ENCODE peak calls at places on chromosomes 2 and 18, in four cellular contexts. G is AG10803, E is thyroid gland, Y is mucosa of descending colon. A is an unnamed sample.

GRCh38 chr2:18362696-18363095 is 197.8 kb downstream of the RDH14 start:
- DNase-seq in G (peak; percentile 74), E (no peak), Y (no peak), A (no peak)

GRCh38 chr2:9378433-9379371 is 44.6 kb downstream of the ITGB1BP1 start:
- DNase-seq in G (peak; percentile 78), E (peak; percentile 33), Y (no peak), A (no peak)

GRCh38 chr2:126368778-126369177 is 287.2 kb upstream of the GYPC start:
- DNase-seq in G (no peak), E (no peak), Y (no peak), A (no peak)

GRCh38 chr18:57214976-57215375 is 68.1 kb downstream of the BOD1L2 start:
- DNase-seq in G (no peak), E (no peak), Y (no peak), A (no peak)

GRCh38 chr18:48800877-48801727 is 149.7 kb downstream of the SMAD7 start:
- DNase-seq in G (no peak), E (peak; percentile 93), Y (peak; percentile 32), A (peak; percentile 76)

GRCh38 chr2:84302513-84303412 is 156.3 kb downstream of the SUCLG1 start:
- DNase-seq in G (peak; percentile 49), E (peak; percentile 9), Y (peak; percentile 43), A (no peak)

GRCh38 chr2:101818531-101819451 is 121.3 kb downstream of the MAP4K4 start:
- DNase-seq in G (peak; percentile 73), E (no peak), Y (no peak), A (no peak)

GRCh38 chr2:70964596-70965386 is 13.6 kb upstream of the ANKRD53 start:
- DNase-seq in G (peak; percentile 56), E (peak; percentile 62), Y (peak; percentile 78), A (peak; percentile 60)

GRCh38 chr2:119426801-119427395 is 4.8 kb upstream of the TMEM37 start:
- DNase-seq in G (no peak), E (peak; percentile 70), Y (peak; percentile 87), A (no peak)

GRCh38 chr18:4672152-4672551 is 217.0 kb upstream of the DLGAP1 start:
- DNase-seq in G (no peak), E (no peak), Y (no peak), A (no peak)

GRCh38 chr2:208783184-208783583 is 376.6 kb downstream of the PTH2R start:
- DNase-seq in G (no peak), E (no peak), Y (no peak), A (no peak)

GRCh38 chr2:236991874-236992273 is 93.8 kb upstream of the COPS8 start:
- DNase-seq in G (no peak), E (no peak), Y (no peak), A (no peak)

GRCh38 chr2:27020337-27020948 is 12.3 kb upstream of the TMEM214 start:
- DNase-seq in G (no peak), E (no peak), Y (peak; percentile 71), A (no peak)

GRCh38 chr18:45783097-45784075 is 42.1 kb upstream of the SIGLEC15 start:
- DNase-seq in G (peak; percentile 88), E (no peak), Y (no peak), A (no peak)

GRCh38 chr2:235135990-235136561 is 184.3 kb downstream of the SH3BP4 start:
- DNase-seq in G (peak; percentile 80), E (peak; percentile 80), Y (peak; percentile 85), A (peak; percentile 17)

GRCh38 chr2:180478883-180479282 is 471.8 kb upstream of the CWC22 start:
- DNase-seq in G (peak; percentile 50), E (no peak), Y (no peak), A (no peak)

GRCh38 chr18:37248281-37248680 is 317.3 kb downstream of the CELF4 start:
- DNase-seq in G (no peak), E (no peak), Y (no peak), A (no peak)

GRCh38 chr18:48293954-48294893 is 115.0 kb downstream of the ZBTB7C start:
- DNase-seq in G (no peak), E (no peak), Y (no peak), A (no peak)

GRCh38 chr2:52960891-52961290 is 806.7 kb upstream of the CHAC2 start:
- DNase-seq in G (no peak), E (no peak), Y (no peak), A (no peak)

GRCh38 chr2:196435189-196435588 is 204.3 kb upstream of the CCDC150 start:
- DNase-seq in G (peak; percentile 15), E (no peak), Y (no peak), A (no peak)

GRCh38 chr2:100742884-100743283 is 77.1 kb upstream of the NPAS2 start:
- DNase-seq in G (peak; percentile 96), E (no peak), Y (no peak), A (no peak)

GRCh38 chr2:98086491-98087446 is at the start of gene VWA3B:
- DNase-seq in G (peak; percentile 13), E (peak; percentile 59), Y (peak; percentile 94), A (peak; percentile 83)

GRCh38 chr2:197097578-197098366 is 171.3 kb upstream of the PGAP1 start:
- DNase-seq in G (peak; percentile 46), E (no peak), Y (no peak), A (no peak)

DNA sequence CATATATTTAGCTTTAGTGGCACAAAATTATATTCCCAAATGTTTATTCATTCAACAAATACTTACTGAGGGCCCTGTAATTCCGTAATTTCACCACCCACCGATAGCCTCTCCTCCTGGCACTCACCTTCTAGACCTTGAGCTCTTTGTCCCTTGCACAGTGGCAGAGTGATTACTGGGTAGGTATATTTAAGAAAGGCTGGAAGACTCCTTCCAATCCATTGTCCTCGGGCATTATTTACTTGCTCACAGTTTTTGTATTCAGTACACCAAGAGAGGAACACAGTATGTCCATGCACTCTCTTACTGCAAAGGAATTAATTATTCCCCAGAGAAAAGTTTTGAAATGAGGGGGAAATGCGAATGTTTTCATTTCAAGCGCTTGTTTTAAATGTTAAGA is 1.1 kb upstream of the CDCA7 start:
- DNase-seq in G (no peak), E (no peak), Y (no peak), A (no peak)
- H3K4me3 ChIP-seq in G (no peak overlapping the region), E (no peak overlapping the region), Y (no peak overlapping the region), A (no peak overlapping the region)

GRCh38 chr2:24830351-24830750 is 37.1 kb downstream of the CENPO start:
- DNase-seq in G (peak; percentile 40), E (no peak), Y (no peak), A (no peak)
- TF ChIP-seq CTCF in G (peak; percentile 39), E (no peak), Y (no peak), A (no peak)

GRCh38 chr2:3951131-3951954 is 248.0 kb downstream of the DCDC2C start:
- DNase-seq in G (no peak), E (no peak), Y (no peak), A (no peak)
- H3K4me3 ChIP-seq in G (no peak overlapping the region), E (no peak overlapping the region), Y (no peak overlapping the region), A (no peak overlapping the region)

GRCh38 chr18:11040823-11041712 is 108.3 kb downstream of the PIEZO2 start:
- DNase-seq in G (peak; percentile 42), E (peak; percentile 58), Y (no peak), A (no peak)
- TF ChIP-seq CTCF in G (peak; percentile 87), E (peak; percentile 60), Y (no peak), A (peak; percentile 73)

GRCh38 chr2:189337648-189338047 is 103.6 kb upstream of the WDR75 start:
- DNase-seq in G (peak; percentile 89), E (no peak), Y (no peak), A (no peak)
- H3K4me3 ChIP-seq in G (no peak overlapping the region), E (no peak overlapping the region), Y (no peak overlapping the region), A (no peak overlapping the region)

GRCh38 chr2:166032361-166032760 is 78.8 kb upstream of the TTC21B start:
- DNase-seq in G (no peak), E (no peak), Y (no peak), A (no peak)
- TF ChIP-seq CTCF in G (no peak), E (no peak), Y (no peak), A (no peak)